ENCODE peak calls at places on chromosomes 6 and 20, in eight cellular contexts. H, T, M, G, S, Y, X and W are unnamed samples.

GRCh38 chr6:3280866-3281465 is 22.2 kb downstream of the PSMG4 start:
- DNase-seq in H (no peak), T (peak), M (no peak), G (no peak), S (peak), Y (no peak), X (no peak), W (no peak)

GRCh38 chr6:80143312-80143960 is 37.0 kb downstream of the BCKDHB start:
- DNase-seq in H (no peak), T (peak), M (peak), G (no peak), S (peak), Y (no peak), X (peak), W (peak)

GRCh38 chr6:19759117-19759880 is 77.9 kb upstream of the ID4 start:
- DNase-seq in H (no peak), T (no peak), M (peak), G (no peak), S (peak), Y (no peak), X (no peak), W (peak)

GRCh38 chr20:56604690-56605089 is 24.4 kb upstream of the TFAP2C start:
- DNase-seq in H (no peak), T (no peak), M (no peak), G (no peak), S (no peak), Y (no peak), X (no peak), W (no peak)

GRCh38 chr6:25320459-25320858 is 41.3 kb downstream of the CARMIL1 start:
- DNase-seq in H (no peak), T (no peak), M (no peak), G (no peak), S (no peak), Y (no peak), X (no peak), W (no peak)

GRCh38 chr6:116447496-116448011 is 13.6 kb upstream of the CALHM6 start:
- DNase-seq in H (peak), T (no peak), M (peak), G (no peak), S (peak), Y (no peak), X (no peak), W (peak)

GRCh38 chr20:14401479-14402138 is 64.2 kb upstream of the FLRT3 start:
- DNase-seq in H (no peak), T (no peak), M (no peak), G (no peak), S (no peak), Y (no peak), X (no peak), W (no peak)

GRCh38 chr20:19095762-19096161 is 116.7 kb upstream of the SLC24A3 start:
- DNase-seq in H (no peak), T (no peak), M (no peak), G (no peak), S (no peak), Y (no peak), X (no peak), W (no peak)

GRCh38 chr6:110033101-110033500 is 55.0 kb downstream of the GPR6 start:
- DNase-seq in H (no peak), T (no peak), M (no peak), G (no peak), S (no peak), Y (no peak), X (no peak), W (no peak)